ENCODE peak calls at places on chromosomes 4 and X, in nine cellular contexts. Y, G, E, F, C, P, S, Q and O are unnamed samples.

GRCh38 chr4:53141308-53141707 is 224.6 kb downstream of the SCFD2 start:
- DNase-seq in F (no peak), Q (no peak), E (no peak), P (no peak), C (no peak), Y (no peak), S (no peak), G (no peak), O (no peak)

GRCh38 chrX:116436358-116436816 is at the start of gene SLC6A14:
- DNase-seq in Y (no peak), E (peak), G (no peak), F (peak), C (peak), P (peak), S (no peak), Q (no peak), O (no peak)

GRCh38 chr4:2436301-2436700 is 17.5 kb downstream of the CFAP99 start:
- DNase-seq in Y (peak), P (peak), F (peak), G (no peak), S (no peak), C (no peak), E (no peak), Q (no peak), O (no peak)

GRCh38 chr4:183342541-183343533 is 20.6 kb upstream of the CLDN24 start:
- DNase-seq in E (peak), Y (no peak), Q (no peak), C (no peak), G (no peak), F (no peak), S (no peak), P (no peak), O (peak)

GRCh38 chr4:150583287-150584197 is 1.6 kb downstream of the MAB21L2 start:
- DNase-seq in P (peak), S (peak), F (no peak), E (no peak), G (peak), Q (peak), Y (no peak), C (peak), O (no peak)

GRCh38 chrX:10062980-10063379 is 93.8 kb upstream of the CLCN4 start:
- DNase-seq in F (no peak), G (no peak), C (no peak), Y (no peak), E (no peak), Q (no peak), P (no peak), S (no peak), O (no peak)

GRCh38 chrX:56219702-56220101 is 12.5 kb upstream of the KLF8 start:
- DNase-seq in Q (no peak), S (no peak), G (peak), F (no peak), Y (no peak), C (no peak), E (no peak), P (no peak), O (no peak)

GRCh38 chrX:136711147-136711546 is 63.2 kb downstream of the CD40LG start:
- DNase-seq in P (peak), C (peak), Y (peak), F (peak), Q (peak), E (peak), G (peak), S (peak), O (peak)

GRCh38 chr4:152534541-152535231 is 1.2 kb downstream of the FBXW7 start:
- DNase-seq in Q (peak), F (no peak), C (peak), G (peak), Y (peak), S (peak), P (peak), E (peak), O (peak)

GRCh38 chr4:6333301-6334202 is 63.9 kb downstream of the WFS1 start:
- DNase-seq in F (peak), C (no peak), E (no peak), G (no peak), Y (peak), P (no peak), Q (no peak), S (no peak), O (no peak)

GRCh38 chr4:82865592-82865991 is 25.4 kb downstream of the SEC31A start:
- DNase-seq in C (no peak), E (no peak), F (peak), G (peak), P (no peak), Q (no peak), Y (no peak), S (no peak), O (no peak)

GRCh38 chrX:120604359-120604782 is 470 bp downstream of the MCTS1 start:
- DNase-seq in Y (no peak), E (no peak), S (no peak), G (peak), P (peak), C (peak), Q (no peak), F (peak), O (peak)

GRCh38 chrX:149630681-149631292 is 805 bp downstream of the TMEM185A start:
- DNase-seq in F (peak), S (no peak), G (peak), Q (no peak), Y (peak), C (no peak), P (no peak), E (no peak), O (peak)

GRCh38 chr4:88661724-88662123 is 35.9 kb downstream of the NAP1L5 start:
- DNase-seq in E (no peak), Y (no peak), P (no peak), C (no peak), S (no peak), F (peak), G (peak), Q (no peak), O (no peak)

GRCh38 chr4:101730291-101731117 is 60.0 kb upstream of the BANK1 start:
- DNase-seq in P (peak), Y (peak), E (peak), G (peak), S (peak), F (peak), C (peak), Q (peak), O (peak)

GRCh38 chrX:16433021-16433420 is 216.9 kb upstream of the S100G start:
- DNase-seq in E (no peak), G (no peak), Q (no peak), F (no peak), S (no peak), P (no peak), Y (no peak), C (no peak), O (no peak)

GRCh38 chr4:10605746-10606482 is 78.7 kb downstream of the CLNK start:
- DNase-seq in P (no peak), F (no peak), E (no peak), C (no peak), Y (no peak), Q (no peak), S (no peak), G (no peak), O (no peak)

GRCh38 chr4:73867783-73868182 is 1.4 kb upstream of the CXCL1 start:
- DNase-seq in S (no peak), Y (no peak), P (peak), G (no peak), E (peak), F (peak), Q (no peak), C (peak), O (no peak)

GRCh38 chr4:151934766-151935165 is 174.0 kb upstream of the GATB start:
- DNase-seq in F (no peak), Y (no peak), G (no peak), S (no peak), E (no peak), P (no peak), C (no peak), Q (no peak), O (no peak)

GRCh38 chrX:49934148-49934547 is 11.8 kb downstream of the CLCN5 start:
- DNase-seq in F (no peak), Y (no peak), E (no peak), Q (no peak), P (no peak), S (no peak), G (peak), C (no peak), O (no peak)

GRCh38 chrX:29662101-29662500 is 553.3 kb upstream of the MAGEB2 start:
- DNase-seq in Q (no peak), F (peak), C (no peak), Y (no peak), E (no peak), G (peak), P (no peak), S (no peak), O (no peak)

DNA sequence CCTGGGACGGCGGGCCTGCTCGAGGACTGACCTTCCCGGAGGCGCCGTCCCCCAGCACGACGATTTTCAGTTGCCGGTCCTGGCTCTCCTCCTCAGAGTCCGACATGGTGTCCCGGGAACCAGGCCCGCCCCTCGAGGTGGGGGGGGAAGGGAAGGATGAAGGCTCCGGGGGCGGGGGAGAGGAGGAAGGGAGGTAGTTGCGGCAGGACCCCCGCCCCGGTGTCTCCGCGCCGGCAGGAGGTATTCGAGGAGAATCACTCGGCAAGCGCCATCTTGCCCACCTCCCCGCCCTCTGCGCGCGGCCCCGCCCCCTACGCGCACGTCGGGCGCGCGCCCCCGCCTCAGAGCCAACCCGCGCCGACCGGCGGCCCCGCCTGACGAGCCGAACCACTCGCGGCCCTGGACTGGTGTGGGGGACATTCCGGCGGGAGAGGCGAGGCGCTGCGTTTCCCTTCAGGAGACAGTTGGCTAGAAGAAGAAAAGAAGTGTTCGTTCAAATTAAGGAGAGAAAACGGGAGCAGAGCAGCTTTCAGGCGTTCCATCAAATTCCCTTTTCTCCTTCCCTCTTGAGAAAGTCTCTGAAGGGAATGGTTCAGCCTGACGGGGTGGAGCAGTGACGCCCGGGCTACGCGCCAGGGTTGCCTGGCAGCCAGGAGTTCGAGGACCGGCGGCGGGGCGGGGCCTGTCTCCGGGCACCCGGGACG is at the start of gene RAB28:
- DNase-seq in E (peak), G (peak), S (peak), Q (peak), Y (peak), P (peak), C (peak), F (peak), O (peak)
- TF ChIP-seq POLR2A in E (no peak), G (no peak), S (peak), Q (peak), Y (peak), P (peak), C (peak), F (peak), O (peak)

DNA sequence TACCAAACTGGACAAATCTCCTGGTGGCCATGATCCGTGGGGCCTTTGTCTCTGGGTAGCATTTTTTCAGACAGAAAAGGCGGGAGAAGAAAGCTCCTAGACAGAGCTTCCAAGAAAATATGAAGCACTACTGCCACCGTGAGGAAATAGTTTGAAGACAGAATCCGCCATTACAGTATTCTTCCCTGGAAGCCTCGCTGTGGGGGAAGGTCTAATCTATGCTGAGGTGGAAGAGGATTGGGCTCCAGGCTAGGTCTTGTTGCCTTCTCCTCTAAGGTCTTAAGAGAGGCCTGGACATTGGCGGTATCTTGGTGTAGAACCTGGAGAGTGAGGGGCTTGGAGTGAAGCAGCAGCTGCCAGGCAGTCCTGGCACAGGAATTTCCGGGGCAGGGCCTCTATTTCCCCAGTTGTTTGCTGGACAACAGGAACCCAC is 218.9 kb downstream of the OR13H1 start:
- DNase-seq in Y (no peak), G (no peak), C (peak), E (peak), S (no peak), Q (peak), F (peak), P (peak), O (peak)
- H3K4me3 ChIP-seq in Y (no peak), G (no peak), C (peak), E (no peak), S (peak), Q (no peak), F (peak), P (peak), O (peak)

DNA sequence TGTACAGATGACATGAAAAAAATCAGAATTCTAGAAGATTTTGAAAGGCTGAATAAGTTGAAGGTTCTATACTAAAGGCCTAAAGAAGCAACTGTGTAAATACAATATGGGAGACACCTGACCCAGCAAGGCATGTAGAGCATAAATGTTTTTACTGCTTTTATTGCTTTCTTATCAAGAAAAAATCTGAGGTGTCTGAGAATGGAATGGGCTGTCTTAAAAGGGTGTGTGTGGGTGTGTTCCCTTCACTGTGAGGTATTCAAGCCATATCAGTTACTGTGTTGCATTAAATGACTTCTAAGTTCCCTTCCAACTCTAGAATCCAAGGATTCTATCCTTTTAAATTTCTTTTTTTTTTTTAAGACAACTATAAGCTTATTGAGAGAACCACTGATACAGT is 15.8 kb downstream of the ATP8A1 start:
- DNase-seq in S (no peak), Q (no peak), C (no peak), G (no peak), P (peak), Y (no peak), E (no peak), F (no peak), O (no peak)
- H3K27ac ChIP-seq in S (no peak), Q (no peak), C (peak), G (no peak), P (no peak), Y (no peak), E (no peak), F (no peak), O (no peak)

DNA sequence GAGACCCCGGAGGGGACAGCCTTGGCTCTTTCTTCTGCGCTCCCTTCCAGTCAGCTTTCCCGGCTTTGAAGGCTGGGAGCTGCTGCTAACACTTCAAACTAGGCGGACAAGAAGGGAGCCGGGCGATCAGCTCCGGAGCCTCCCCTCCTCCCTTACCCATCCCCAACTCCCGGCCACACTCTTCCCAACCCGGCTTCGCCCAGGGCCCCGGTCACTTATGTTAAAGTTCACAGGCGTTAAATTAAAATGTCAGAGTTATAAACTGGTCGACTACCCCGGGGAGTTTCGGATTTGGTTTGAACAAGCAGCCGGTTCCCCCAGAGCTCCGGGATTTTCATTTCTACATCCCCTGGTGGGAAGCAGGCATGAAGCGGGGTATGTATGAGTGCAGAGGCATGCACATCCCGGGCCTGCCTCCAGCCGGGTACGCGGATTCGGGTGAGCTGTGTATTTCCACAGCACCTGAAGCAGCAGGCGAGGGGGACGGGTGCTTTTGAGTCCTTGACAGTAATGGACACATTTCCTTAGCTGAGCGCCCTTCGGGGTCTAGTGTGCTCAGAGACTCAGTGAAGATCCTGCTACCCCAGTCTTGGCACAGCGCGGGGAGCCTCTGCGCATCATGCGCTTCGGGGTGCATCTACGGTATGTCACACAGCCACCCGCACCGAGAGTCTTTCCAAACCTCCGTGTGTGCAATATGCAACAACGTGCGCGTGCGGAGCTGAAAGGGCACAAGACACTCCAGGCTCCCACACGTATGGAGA is 883 bp downstream of the UNC5C start:
- DNase-seq in Q (peak), G (peak), S (peak), E (no peak), F (no peak), P (peak), Y (peak), C (peak), O (peak)
- TF ChIP-seq POLR2A in Q (peak), G (no peak), S (no peak), E (no peak), F (no peak), P (no peak), Y (no peak), C (no peak), O (no peak)

GRCh38 chrX:131066237-131066636 is 8.1 kb downstream of the ARHGAP36 start:
- DNase-seq in Y (no peak), C (no peak), F (no peak), G (no peak), P (no peak), S (no peak), Q (no peak), E (no peak), O (no peak)

GRCh38 chrX:131063613-131064012 is 5.5 kb downstream of the ARHGAP36 start:
- DNase-seq in Q (no peak), Y (no peak), P (no peak), G (no peak), C (no peak), F (no peak), E (no peak), S (no peak), O (no peak)

GRCh38 chrX:131067216-131067615 is 9.1 kb downstream of the ARHGAP36 start:
- DNase-seq in P (no peak), E (no peak), F (no peak), C (no peak), Q (no peak), S (no peak), Y (no peak), G (no peak), O (no peak)

GRCh38 chrX:131068945-131069719 is 11.0 kb downstream of the ARHGAP36 start:
- DNase-seq in P (no peak), S (no peak), C (no peak), F (peak), Y (peak), Q (no peak), E (no peak), G (peak), O (no peak)

GRCh38 chrX:131067846-131068745 is 9.9 kb downstream of the ARHGAP36 start:
- DNase-seq in Q (no peak), C (no peak), S (no peak), Y (no peak), F (no peak), E (no peak), G (no peak), P (no peak), O (no peak)
- H3K4me3 ChIP-seq in Q (no peak), C (no peak), S (no peak), Y (no peak), F (no peak), E (no peak), G (no peak), P (no peak), O (no peak)

GRCh38 chr4:184413227-184414064 is 60.9 kb downstream of the IRF2 start:
- DNase-seq in E (no peak), Q (no peak), P (no peak), C (no peak), S (no peak), G (no peak), F (no peak), Y (no peak), O (no peak)
- H3K27ac ChIP-seq in E (peak), Q (no peak), P (peak), C (peak), S (peak), G (no peak), F (no peak), Y (no peak), O (no peak)

DNA sequence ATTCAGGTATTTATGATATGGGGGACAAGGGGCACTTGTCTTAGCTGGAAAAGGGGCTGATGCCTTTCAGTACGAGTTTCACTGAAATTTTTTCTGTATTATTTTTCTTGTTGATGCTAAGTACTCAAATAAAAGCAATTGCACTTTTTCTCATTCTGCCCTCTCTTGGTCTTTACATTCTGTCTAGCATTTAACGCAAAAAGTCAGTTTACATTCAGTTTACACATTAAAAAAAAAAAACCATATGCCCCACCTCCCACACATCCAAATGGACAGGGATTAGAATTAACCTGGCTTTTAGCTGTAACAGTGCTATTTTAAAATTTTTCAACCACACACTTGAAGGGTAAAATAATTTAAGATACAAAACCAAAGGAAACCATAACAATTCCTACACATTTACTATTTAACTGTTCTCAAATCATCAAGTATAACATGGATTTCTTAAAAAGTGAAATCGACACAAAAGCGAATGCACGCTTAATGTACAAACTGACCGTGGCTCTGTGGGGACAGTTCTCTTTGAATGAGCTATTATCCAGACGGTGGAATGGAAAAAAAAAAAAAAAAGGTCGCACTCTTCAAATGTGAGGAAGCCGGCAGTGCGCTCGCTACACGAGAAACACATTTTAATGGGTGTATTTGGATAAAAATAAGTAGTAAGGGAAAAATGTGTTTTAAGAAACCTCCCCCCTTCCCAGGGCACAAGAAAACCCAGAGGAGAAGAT is 1.4 kb downstream of the AMMECR1 start:
- DNase-seq in G (peak), Q (no peak), F (no peak), Y (peak), S (no peak), P (no peak), E (no peak), C (no peak), O (no peak)
- TF ChIP-seq POLR2A in G (no peak), Q (no peak), F (no peak), Y (no peak), S (no peak), P (no peak), E (no peak), C (no peak), O (no peak)

GRCh38 chr4:76449824-76450223 is 14.8 kb downstream of the SHROOM3 start:
- DNase-seq in G (no peak), Q (no peak), E (no peak), Y (no peak), F (no peak), S (no peak), P (no peak), C (no peak), O (no peak)
- H3K4me3 ChIP-seq in G (no peak), Q (no peak), E (no peak), Y (no peak), F (no peak), S (no peak), P (no peak), C (no peak), O (no peak)